ENCODE peak calls at places on chromosomes 4 and X, in seven cellular contexts. One of them, this sample, is unnamed.

GRCh38 chrX:139875831-139876230 is 57.0 kb downstream of the ATP11C start:
- DNase-seq in occipital lobe: no peak
- DNase-seq in Kasumi-1: no peak
- DNase-seq in C1 segment of cervical spinal cord: no peak
- DNase-seq in naive thymus-derived CD8-positive, alpha-beta T cell: no peak
- DNase-seq in activated T-cell treated with anti-CD3 and anti-CD28 coated beads, Interleukin-2, amount 50 U/mL, for 72 hours: no peak
- DNase-seq in DMS53: no peak
- DNase-seq in this sample: no peak

GRCh38 chrX:134513091-134513490 is 53.1 kb downstream of the HPRT1 start:
- DNase-seq in C1 segment of cervical spinal cord: no peak
- DNase-seq in occipital lobe: no peak
- DNase-seq in activated T-cell treated with anti-CD3 and anti-CD28 coated beads, Interleukin-2, amount 50 U/mL, for 72 hours: no peak
- DNase-seq in naive thymus-derived CD8-positive, alpha-beta T cell: no peak
- DNase-seq in Kasumi-1: no peak
- DNase-seq in DMS53: no peak
- DNase-seq in this sample: no peak

GRCh38 chr4:65437102-65437501 is 233.2 kb downstream of the EPHA5 start:
- DNase-seq in Kasumi-1: no peak
- DNase-seq in C1 segment of cervical spinal cord: no peak
- DNase-seq in activated T-cell treated with anti-CD3 and anti-CD28 coated beads, Interleukin-2, amount 50 U/mL, for 72 hours: no peak
- DNase-seq in DMS53: no peak
- DNase-seq in naive thymus-derived CD8-positive, alpha-beta T cell: no peak
- DNase-seq in occipital lobe: no peak
- DNase-seq in this sample: no peak

GRCh38 chr4:153188966-153189801 is 15.1 kb upstream of the TRIM2 start:
- DNase-seq in C1 segment of cervical spinal cord: no peak
- DNase-seq in activated T-cell treated with anti-CD3 and anti-CD28 coated beads, Interleukin-2, amount 50 U/mL, for 72 hours: no peak
- DNase-seq in DMS53: peak; percentile 76
- DNase-seq in occipital lobe: no peak
- DNase-seq in naive thymus-derived CD8-positive, alpha-beta T cell: no peak
- DNase-seq in Kasumi-1: no peak
- DNase-seq in this sample: no peak

GRCh38 chrX:56738670-56739069 is 9.6 kb downstream of the NBDY start:
- DNase-seq in DMS53: no peak
- DNase-seq in C1 segment of cervical spinal cord: no peak
- DNase-seq in naive thymus-derived CD8-positive, alpha-beta T cell: no peak
- DNase-seq in occipital lobe: no peak
- DNase-seq in Kasumi-1: no peak
- DNase-seq in activated T-cell treated with anti-CD3 and anti-CD28 coated beads, Interleukin-2, amount 50 U/mL, for 72 hours: no peak
- DNase-seq in this sample: no peak

GRCh38 chr4:40976343-40976742 is 226.6 kb downstream of the NSUN7 start:
- DNase-seq in DMS53: peak; percentile 83
- DNase-seq in Kasumi-1: peak; percentile 63
- DNase-seq in naive thymus-derived CD8-positive, alpha-beta T cell: no peak
- DNase-seq in occipital lobe: no peak
- DNase-seq in activated T-cell treated with anti-CD3 and anti-CD28 coated beads, Interleukin-2, amount 50 U/mL, for 72 hours: peak; percentile 11
- DNase-seq in C1 segment of cervical spinal cord: no peak
- DNase-seq in this sample: peak; percentile 18

GRCh38 chr4:90641856-90642599 is 514.8 kb downstream of the CCSER1 start:
- DNase-seq in occipital lobe: no peak
- DNase-seq in C1 segment of cervical spinal cord: no peak
- DNase-seq in DMS53: no peak
- DNase-seq in naive thymus-derived CD8-positive, alpha-beta T cell: no peak
- DNase-seq in Kasumi-1: no peak
- DNase-seq in activated T-cell treated with anti-CD3 and anti-CD28 coated beads, Interleukin-2, amount 50 U/mL, for 72 hours: no peak
- DNase-seq in this sample: no peak

GRCh38 chr4:2933566-2934076 is 29.6 kb downstream of the NOP14 start:
- DNase-seq in Kasumi-1: no peak
- DNase-seq in C1 segment of cervical spinal cord: no peak
- DNase-seq in occipital lobe: no peak
- DNase-seq in naive thymus-derived CD8-positive, alpha-beta T cell: peak; percentile 16
- DNase-seq in DMS53: no peak
- DNase-seq in activated T-cell treated with anti-CD3 and anti-CD28 coated beads, Interleukin-2, amount 50 U/mL, for 72 hours: no peak
- DNase-seq in this sample: no peak

GRCh38 chr4:105619193-105619931 is 66.9 kb downstream of the ARHGEF38 start:
- DNase-seq in occipital lobe: no peak
- DNase-seq in Kasumi-1: no peak
- DNase-seq in C1 segment of cervical spinal cord: no peak
- DNase-seq in DMS53: peak; percentile 43
- DNase-seq in activated T-cell treated with anti-CD3 and anti-CD28 coated beads, Interleukin-2, amount 50 U/mL, for 72 hours: no peak
- DNase-seq in naive thymus-derived CD8-positive, alpha-beta T cell: no peak
- DNase-seq in this sample: no peak

GRCh38 chr4:137705171-137705783 is 173.0 kb upstream of the PCDH18 start:
- DNase-seq in DMS53: no peak
- DNase-seq in naive thymus-derived CD8-positive, alpha-beta T cell: no peak
- DNase-seq in Kasumi-1: peak; percentile 73
- DNase-seq in occipital lobe: no peak
- DNase-seq in C1 segment of cervical spinal cord: no peak
- DNase-seq in activated T-cell treated with anti-CD3 and anti-CD28 coated beads, Interleukin-2, amount 50 U/mL, for 72 hours: no peak
- DNase-seq in this sample: no peak

GRCh38 chrX:136204571-136204970 is 46.6 kb downstream of the MAP7D3 start:
- DNase-seq in DMS53: peak; percentile 13
- DNase-seq in occipital lobe: no peak
- DNase-seq in Kasumi-1: no peak
- DNase-seq in C1 segment of cervical spinal cord: no peak
- DNase-seq in naive thymus-derived CD8-positive, alpha-beta T cell: no peak
- DNase-seq in activated T-cell treated with anti-CD3 and anti-CD28 coated beads, Interleukin-2, amount 50 U/mL, for 72 hours: no peak
- DNase-seq in this sample: no peak

GRCh38 chrX:19372170-19373033 is 28.7 kb downstream of the PDHA1 start:
- DNase-seq in occipital lobe: peak; percentile 5
- DNase-seq in C1 segment of cervical spinal cord: peak; percentile 13
- DNase-seq in DMS53: peak; percentile 85
- DNase-seq in naive thymus-derived CD8-positive, alpha-beta T cell: peak; percentile 63
- DNase-seq in Kasumi-1: peak; percentile 49
- DNase-seq in activated T-cell treated with anti-CD3 and anti-CD28 coated beads, Interleukin-2, amount 50 U/mL, for 72 hours: peak; percentile 69
- DNase-seq in this sample: peak; percentile 12

GRCh38 chr4:176561368-176561767 is 231.4 kb downstream of the VEGFC start:
- DNase-seq in naive thymus-derived CD8-positive, alpha-beta T cell: no peak
- DNase-seq in activated T-cell treated with anti-CD3 and anti-CD28 coated beads, Interleukin-2, amount 50 U/mL, for 72 hours: no peak
- DNase-seq in C1 segment of cervical spinal cord: no peak
- DNase-seq in DMS53: no peak
- DNase-seq in Kasumi-1: no peak
- DNase-seq in occipital lobe: no peak
- DNase-seq in this sample: no peak

GRCh38 chrX:69627744-69628143 is 11.8 kb downstream of the EDA start:
- DNase-seq in Kasumi-1: peak; percentile 24
- DNase-seq in DMS53: no peak
- DNase-seq in activated T-cell treated with anti-CD3 and anti-CD28 coated beads, Interleukin-2, amount 50 U/mL, for 72 hours: no peak
- DNase-seq in C1 segment of cervical spinal cord: no peak
- DNase-seq in naive thymus-derived CD8-positive, alpha-beta T cell: no peak
- DNase-seq in occipital lobe: no peak
- DNase-seq in this sample: no peak

GRCh38 chr4:156999175-156999517 is 27.5 kb upstream of the PDGFC start:
- DNase-seq in activated T-cell treated with anti-CD3 and anti-CD28 coated beads, Interleukin-2, amount 50 U/mL, for 72 hours: no peak
- DNase-seq in occipital lobe: no peak
- DNase-seq in DMS53: peak; percentile 71
- DNase-seq in C1 segment of cervical spinal cord: no peak
- DNase-seq in naive thymus-derived CD8-positive, alpha-beta T cell: no peak
- DNase-seq in Kasumi-1: peak; percentile 86
- DNase-seq in this sample: no peak

GRCh38 chr4:182556576-182556975 is 313.4 kb downstream of the TENM3 start:
- DNase-seq in Kasumi-1: no peak
- DNase-seq in DMS53: peak; percentile 69
- DNase-seq in activated T-cell treated with anti-CD3 and anti-CD28 coated beads, Interleukin-2, amount 50 U/mL, for 72 hours: no peak
- DNase-seq in C1 segment of cervical spinal cord: no peak
- DNase-seq in occipital lobe: no peak
- DNase-seq in naive thymus-derived CD8-positive, alpha-beta T cell: no peak
- DNase-seq in this sample: no peak

GRCh38 chr4:47510506-47511143 is 25.6 kb downstream of the ATP10D start:
- DNase-seq in occipital lobe: no peak
- DNase-seq in DMS53: no peak
- DNase-seq in activated T-cell treated with anti-CD3 and anti-CD28 coated beads, Interleukin-2, amount 50 U/mL, for 72 hours: no peak
- DNase-seq in Kasumi-1: peak; percentile 90
- DNase-seq in C1 segment of cervical spinal cord: no peak
- DNase-seq in naive thymus-derived CD8-positive, alpha-beta T cell: no peak
- DNase-seq in this sample: no peak

GRCh38 chr4:19722404-19722803 is 529.3 kb upstream of the SLIT2 start:
- DNase-seq in occipital lobe: no peak
- DNase-seq in naive thymus-derived CD8-positive, alpha-beta T cell: no peak
- DNase-seq in C1 segment of cervical spinal cord: no peak
- DNase-seq in Kasumi-1: no peak
- DNase-seq in DMS53: no peak
- DNase-seq in activated T-cell treated with anti-CD3 and anti-CD28 coated beads, Interleukin-2, amount 50 U/mL, for 72 hours: no peak
- DNase-seq in this sample: no peak

GRCh38 chr4:169439244-169439643 is 168.5 kb upstream of the SH3RF1 start:
- DNase-seq in C1 segment of cervical spinal cord: no peak
- DNase-seq in naive thymus-derived CD8-positive, alpha-beta T cell: no peak
- DNase-seq in activated T-cell treated with anti-CD3 and anti-CD28 coated beads, Interleukin-2, amount 50 U/mL, for 72 hours: no peak
- DNase-seq in Kasumi-1: no peak
- DNase-seq in occipital lobe: no peak
- DNase-seq in DMS53: no peak
- DNase-seq in this sample: no peak

GRCh38 chrX:69268637-69269036 is 103.4 kb upstream of the PJA1 start:
- DNase-seq in C1 segment of cervical spinal cord: no peak
- DNase-seq in occipital lobe: no peak
- DNase-seq in DMS53: peak; percentile 53
- DNase-seq in Kasumi-1: no peak
- DNase-seq in naive thymus-derived CD8-positive, alpha-beta T cell: no peak
- DNase-seq in activated T-cell treated with anti-CD3 and anti-CD28 coated beads, Interleukin-2, amount 50 U/mL, for 72 hours: no peak
- DNase-seq in this sample: no peak

GRCh38 chr4:48073567-48074103 is 57.1 kb downstream of the NIPAL1 start:
- DNase-seq in naive thymus-derived CD8-positive, alpha-beta T cell: no peak
- DNase-seq in DMS53: no peak
- DNase-seq in Kasumi-1: no peak
- DNase-seq in occipital lobe: no peak
- DNase-seq in activated T-cell treated with anti-CD3 and anti-CD28 coated beads, Interleukin-2, amount 50 U/mL, for 72 hours: no peak
- DNase-seq in C1 segment of cervical spinal cord: no peak
- DNase-seq in this sample: no peak

GRCh38 chr4:87848622-87849351 is 16.0 kb downstream of the MEPE start:
- DNase-seq in DMS53: peak; percentile 75
- DNase-seq in Kasumi-1: peak; percentile 90
- DNase-seq in naive thymus-derived CD8-positive, alpha-beta T cell: peak; percentile 31
- DNase-seq in C1 segment of cervical spinal cord: peak; percentile 48
- DNase-seq in activated T-cell treated with anti-CD3 and anti-CD28 coated beads, Interleukin-2, amount 50 U/mL, for 72 hours: peak; percentile 39
- DNase-seq in occipital lobe: no peak
- DNase-seq in this sample: no peak

This sample was measured in NCI-H2107.